ENCODE peak calls at places on chromosomes 5 and 9, in seven cellular contexts. One of them, this sample, is unnamed.

GRCh38 chr5:103234239-103234975 is 24.2 kb upstream of the MACIR start:
- DNase-seq in thoracic aorta: no peak
- DNase-seq in left ventricle myocardium inferior: no peak
- DNase-seq in transverse colon: no peak
- DNase-seq in right lobe of liver: no peak
- DNase-seq in A549: no peak
- DNase-seq in OCI-LY7: no peak
- DNase-seq in this sample: no peak

GRCh38 chr9:93089481-93089991 is 6.5 kb upstream of the CARD19 start:
- DNase-seq in thoracic aorta: no peak
- DNase-seq in left ventricle myocardium inferior: no peak
- DNase-seq in transverse colon: no peak
- DNase-seq in right lobe of liver: no peak
- DNase-seq in A549: no peak
- DNase-seq in OCI-LY7: no peak
- DNase-seq in this sample: no peak

GRCh38 chr5:107553063-107553676 is 117.6 kb downstream of the EFNA5 start:
- DNase-seq in thoracic aorta: no peak
- DNase-seq in left ventricle myocardium inferior: no peak
- DNase-seq in transverse colon: no peak
- DNase-seq in right lobe of liver: no peak
- DNase-seq in A549: peak; percentile 60
- DNase-seq in OCI-LY7: no peak
- DNase-seq in this sample: no peak

GRCh38 chr5:76082790-76083554 is at the start of gene SV2C:
- DNase-seq in thoracic aorta: no peak
- DNase-seq in left ventricle myocardium inferior: no peak
- DNase-seq in transverse colon: peak; percentile 26
- DNase-seq in right lobe of liver: peak; percentile 16
- DNase-seq in A549: peak; percentile 16
- DNase-seq in OCI-LY7: no peak
- DNase-seq in this sample: no peak

GRCh38 chr5:66080664-66081063 is 63.4 kb upstream of the SREK1 start:
- DNase-seq in thoracic aorta: no peak
- DNase-seq in left ventricle myocardium inferior: no peak
- DNase-seq in transverse colon: no peak
- DNase-seq in right lobe of liver: no peak
- DNase-seq in A549: no peak
- DNase-seq in OCI-LY7: no peak
- DNase-seq in this sample: no peak

GRCh38 chr5:172858990-172859811 is 25.1 kb downstream of the ERGIC1 start:
- DNase-seq in thoracic aorta: peak; percentile 70
- DNase-seq in left ventricle myocardium inferior: peak; percentile 87
- DNase-seq in transverse colon: peak; percentile 80
- DNase-seq in right lobe of liver: peak; percentile 71
- DNase-seq in A549: peak; percentile 86
- DNase-seq in OCI-LY7: no peak
- DNase-seq in this sample: peak; percentile 47

GRCh38 chr5:76986828-76987526 is 34.1 kb downstream of the CRHBP start:
- DNase-seq in thoracic aorta: no peak
- DNase-seq in left ventricle myocardium inferior: no peak
- DNase-seq in transverse colon: no peak
- DNase-seq in right lobe of liver: no peak
- DNase-seq in A549: no peak
- DNase-seq in OCI-LY7: no peak
- DNase-seq in this sample: no peak

GRCh38 chr5:107668933-107669542 is 1.7 kb downstream of the EFNA5 start:
- DNase-seq in thoracic aorta: no peak
- DNase-seq in left ventricle myocardium inferior: no peak
- DNase-seq in transverse colon: peak; percentile 10
- DNase-seq in right lobe of liver: peak; percentile 23
- DNase-seq in A549: peak; percentile 48
- DNase-seq in OCI-LY7: no peak
- DNase-seq in this sample: no peak

GRCh38 chr5:57410374-57411320 is 72.0 kb downstream of the ACTBL2 start:
- DNase-seq in thoracic aorta: no peak
- DNase-seq in left ventricle myocardium inferior: no peak
- DNase-seq in transverse colon: no peak
- DNase-seq in right lobe of liver: no peak
- DNase-seq in A549: no peak
- DNase-seq in OCI-LY7: no peak
- DNase-seq in this sample: no peak
- TF ChIP-seq CTCF in thoracic aorta: no peak
- TF ChIP-seq CTCF in left ventricle myocardium inferior: no peak
- TF ChIP-seq CTCF in transverse colon: no peak
- TF ChIP-seq CTCF in right lobe of liver: no peak
- TF ChIP-seq CTCF in A549: no peak
- TF ChIP-seq CTCF in OCI-LY7: no peak
- TF ChIP-seq CTCF in this sample: no peak

GRCh38 chr9:11928871-11929321 is 764.3 kb upstream of the TYRP1 start:
- DNase-seq in thoracic aorta: no peak
- DNase-seq in left ventricle myocardium inferior: no peak
- DNase-seq in transverse colon: no peak
- DNase-seq in right lobe of liver: no peak
- DNase-seq in A549: no peak
- DNase-seq in OCI-LY7: no peak
- DNase-seq in this sample: no peak
- H3K9me3 ChIP-seq in thoracic aorta: no peaks in the 10 kb centered on the region
- H3K9me3 ChIP-seq in left ventricle myocardium inferior: peaks cover 11% of the 10 kb centered on the region
- H3K9me3 ChIP-seq in transverse colon: no peaks in the 10 kb centered on the region
- H3K9me3 ChIP-seq in right lobe of liver: no peaks in the 10 kb centered on the region
- H3K9me3 ChIP-seq in A549: peaks cover 3% of the 10 kb centered on the region
- H3K9me3 ChIP-seq in OCI-LY7: no peaks in the 10 kb centered on the region
- H3K9me3 ChIP-seq in this sample: peaks cover 8% of the 10 kb centered on the region

GRCh38 chr9:80285325-80285724 is 713.6 kb downstream of the TLE4 start:
- DNase-seq in thoracic aorta: no peak
- DNase-seq in left ventricle myocardium inferior: no peak
- DNase-seq in transverse colon: no peak
- DNase-seq in right lobe of liver: no peak
- DNase-seq in A549: no peak
- DNase-seq in OCI-LY7: no peak
- DNase-seq in this sample: no peak
- TF ChIP-seq CTCF in thoracic aorta: no peak
- TF ChIP-seq CTCF in left ventricle myocardium inferior: peak; percentile 31
- TF ChIP-seq CTCF in transverse colon: no peak
- TF ChIP-seq CTCF in right lobe of liver: peak; percentile 35
- TF ChIP-seq CTCF in A549: peak; percentile 11
- TF ChIP-seq CTCF in OCI-LY7: peak; percentile 38
- TF ChIP-seq CTCF in this sample: peak; percentile 24

DNA sequence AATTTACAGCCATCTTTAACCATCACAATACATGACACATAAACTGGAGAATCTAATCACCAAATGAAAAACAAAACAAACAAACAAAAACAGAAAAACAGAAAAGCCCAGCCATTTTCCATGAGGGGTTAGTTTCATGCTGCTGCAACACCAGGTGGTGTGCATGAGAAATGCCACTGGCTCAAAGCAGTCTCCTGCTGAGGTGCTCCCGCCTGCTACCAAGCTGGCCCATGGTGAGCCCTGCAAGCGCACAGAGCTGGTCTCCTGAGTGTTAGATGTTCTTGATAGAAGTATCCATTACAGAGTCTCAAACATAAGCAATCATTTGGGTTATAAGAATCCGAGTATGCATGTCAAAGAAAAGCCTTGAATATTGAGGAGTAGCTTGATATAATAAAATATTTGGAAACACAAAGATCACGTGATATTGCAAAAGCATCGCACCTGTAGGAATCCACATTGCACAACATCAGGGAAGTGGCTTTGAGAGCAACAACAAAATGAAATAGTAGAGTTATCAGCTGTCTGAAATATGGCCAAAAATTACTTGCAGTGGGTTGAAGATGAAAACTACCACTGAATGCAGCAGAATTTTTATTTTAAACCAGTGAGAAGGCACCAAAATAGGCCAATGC is 194.7 kb downstream of the SYK start:
- DNase-seq in thoracic aorta: no peak
- DNase-seq in left ventricle myocardium inferior: no peak
- DNase-seq in transverse colon: no peak
- DNase-seq in right lobe of liver: no peak
- DNase-seq in A549: no peak
- DNase-seq in OCI-LY7: no peak
- DNase-seq in this sample: no peak
- H3K9me3 ChIP-seq in thoracic aorta: no peaks in the 10 kb centered on the region
- H3K9me3 ChIP-seq in left ventricle myocardium inferior: peaks cover 17% of the 10 kb centered on the region
- H3K9me3 ChIP-seq in transverse colon: no peaks in the 10 kb centered on the region
- H3K9me3 ChIP-seq in right lobe of liver: no peaks in the 10 kb centered on the region
- H3K9me3 ChIP-seq in A549: peaks cover 2% of the 10 kb centered on the region
- H3K9me3 ChIP-seq in OCI-LY7: no peaks in the 10 kb centered on the region
- H3K9me3 ChIP-seq in this sample: no peaks in the 10 kb centered on the region

GRCh38 chr5:22242532-22242931 is 610.6 kb downstream of the CDH12 start:
- DNase-seq in thoracic aorta: no peak
- DNase-seq in left ventricle myocardium inferior: no peak
- DNase-seq in transverse colon: no peak
- DNase-seq in right lobe of liver: no peak
- DNase-seq in A549: no peak
- DNase-seq in OCI-LY7: no peak
- DNase-seq in this sample: no peak
- TF ChIP-seq CTCF in thoracic aorta: no peak
- TF ChIP-seq CTCF in left ventricle myocardium inferior: no peak
- TF ChIP-seq CTCF in transverse colon: no peak
- TF ChIP-seq CTCF in right lobe of liver: no peak
- TF ChIP-seq CTCF in A549: no peak
- TF ChIP-seq CTCF in OCI-LY7: no peak
- TF ChIP-seq CTCF in this sample: peak; percentile 15

This sample was measured in AG04450.